ENCODE peak calls at places on chromosomes 11 and 22, in eight cellular contexts. V is tibial nerve, B is transverse colon, K is H1, Y is upper lobe of left lung, Q is stomach, J is ovary, D is A549. F is an unnamed sample. For H3K4me1, the result is how much of the 10 kb centered on the place peaks cover.

GRCh38 chr11:21556936-21557335 is 635.9 kb upstream of the ANO5 start:
- DNase-seq in V (no peak), B (no peak), K (no peak), Y (no peak), Q (no peak), J (no peak), D (no peak), F (no peak)

GRCh38 chr11:77201991-77202841 is 74.2 kb downstream of the MYO7A start:
- DNase-seq in V (no peak), B (peak), K (no peak), Y (peak), Q (peak), J (no peak), D (no peak), F (peak)

GRCh38 chr11:2138436-2139117 is 612 bp downstream of the IGF2 start:
- DNase-seq in V (no peak), B (no peak), K (no peak), Y (no peak), Q (no peak), J (peak), D (no peak), F (no peak)

GRCh38 chr11:97361812-97362378 is 972.1 kb downstream of the JRKL start:
- DNase-seq in V (no peak), B (no peak), K (no peak), Y (no peak), Q (no peak), J (no peak), D (no peak), F (no peak)

GRCh38 chr11:78050964-78051831 is 12.5 kb upstream of the THRSP start:
- DNase-seq in V (no peak), B (no peak), K (no peak), Y (no peak), Q (no peak), J (no peak), D (no peak), F (no peak)

GRCh38 chr11:72712168-72712721 is 38.0 kb upstream of the PDE2A start:
- DNase-seq in V (peak), B (peak), K (no peak), Y (peak), Q (no peak), J (no peak), D (no peak), F (peak)

GRCh38 chr22:36197601-36198146 is 3.9 kb downstream of the APOL4 start:
- DNase-seq in V (peak), B (no peak), K (no peak), Y (no peak), Q (no peak), J (no peak), D (no peak), F (no peak)

GRCh38 chr11:125261471-125262087 is 97.0 kb downstream of the PKNOX2 start:
- DNase-seq in V (no peak), B (no peak), K (no peak), Y (no peak), Q (no peak), J (peak), D (no peak), F (no peak)

GRCh38 chr22:41654322-41654721 is 33.2 kb downstream of the XRCC6 start:
- DNase-seq in V (no peak), B (no peak), K (no peak), Y (no peak), Q (no peak), J (no peak), D (no peak), F (no peak)

GRCh38 chr11:820655-821512 is 2.2 kb downstream of the PNPLA2 start:
- DNase-seq in V (peak), B (peak), K (no peak), Y (peak), Q (peak), J (peak), D (peak), F (peak)

GRCh38 chr11:2790581-2790925 is 90.8 kb upstream of the KCNQ1OT1 start:
- DNase-seq in V (no peak), B (peak), K (peak), Y (peak), Q (peak), J (peak), D (no peak), F (peak)

GRCh38 chr11:100563541-100564280 is 123.4 kb upstream of the ARHGAP42 start:
- DNase-seq in V (no peak), B (no peak), K (no peak), Y (no peak), Q (no peak), J (no peak), D (no peak), F (no peak)

GRCh38 chr11:32143378-32143777 is 52.5 kb downstream of the RCN1 start:
- DNase-seq in V (no peak), B (no peak), K (no peak), Y (no peak), Q (no peak), J (no peak), D (no peak), F (no peak)

GRCh38 chr22:29308791-29309262 is 2.4 kb downstream of the GAS2L1 start:
- DNase-seq in V (no peak), B (peak), K (peak), Y (no peak), Q (no peak), J (peak), D (no peak), F (peak)

GRCh38 chr11:95567685-95568084 is 221.9 kb downstream of the FAM76B start:
- DNase-seq in V (no peak), B (no peak), K (no peak), Y (no peak), Q (no peak), J (no peak), D (no peak), F (no peak)

GRCh38 chr11:126491092-126491491 is 135.6 kb downstream of the ST3GAL4 start:
- DNase-seq in V (no peak), B (no peak), K (no peak), Y (no peak), Q (no peak), J (no peak), D (no peak), F (peak)

GRCh38 chr11:34916810-34917780 is 677 bp downstream of the PDHX start:
- DNase-seq in V (no peak), B (no peak), K (peak), Y (no peak), Q (no peak), J (no peak), D (no peak), F (no peak)

GRCh38 chr22:50523806-50524663 is 1.4 kb downstream of the SCO2 start:
- DNase-seq in V (no peak), B (peak), K (no peak), Y (no peak), Q (no peak), J (no peak), D (no peak), F (peak)

GRCh38 chr11:111627591-111627990 is 25.3 kb downstream of the SIK2 start:
- DNase-seq in V (no peak), B (no peak), K (no peak), Y (no peak), Q (no peak), J (no peak), D (no peak), F (no peak)

GRCh38 chr22:23565288-23565941 is 14.7 kb downstream of the IGLL1 start:
- DNase-seq in V (no peak), B (peak), K (peak), Y (no peak), Q (no peak), J (no peak), D (peak), F (peak)
- TF ChIP-seq CTCF in V (no peak), B (no peak), K (peak), Y (no peak), Q (no peak), J (no peak), D (no peak), F (no peak)

GRCh38 chr11:118001494-118001971 is 15.3 kb downstream of the IL10RA start:
- DNase-seq in V (no peak), B (no peak), K (no peak), Y (no peak), Q (no peak), J (no peak), D (no peak), F (no peak)

GRCh38 chr11:118003456-118003855 is 17.3 kb downstream of the IL10RA start:
- DNase-seq in V (no peak), B (peak), K (no peak), Y (no peak), Q (no peak), J (no peak), D (no peak), F (no peak)

GRCh38 chr11:118002541-118003019 is 16.4 kb downstream of the IL10RA start:
- DNase-seq in V (no peak), B (peak), K (no peak), Y (no peak), Q (no peak), J (peak), D (no peak), F (peak)

GRCh38 chr11:118002010-118002540 is 15.9 kb downstream of the IL10RA start:
- DNase-seq in V (no peak), B (peak), K (no peak), Y (no peak), Q (no peak), J (no peak), D (no peak), F (no peak)

GRCh38 chr11:118003021-118003423 is 16.8 kb downstream of the IL10RA start:
- DNase-seq in V (no peak), B (peak), K (no peak), Y (no peak), Q (no peak), J (no peak), D (no peak), F (no peak)
- H3K4me1 ChIP-seq in V (under half), B (under half), K (under half), Y (under half), Q (under half), J (under half), D (under half), F (under half)

GRCh38 chr11:58006940-58007339 is 16.7 kb upstream of the OR9Q1 start:
- DNase-seq in V (no peak), B (no peak), K (no peak), Y (no peak), Q (no peak), J (no peak), D (no peak), F (no peak)

DNA sequence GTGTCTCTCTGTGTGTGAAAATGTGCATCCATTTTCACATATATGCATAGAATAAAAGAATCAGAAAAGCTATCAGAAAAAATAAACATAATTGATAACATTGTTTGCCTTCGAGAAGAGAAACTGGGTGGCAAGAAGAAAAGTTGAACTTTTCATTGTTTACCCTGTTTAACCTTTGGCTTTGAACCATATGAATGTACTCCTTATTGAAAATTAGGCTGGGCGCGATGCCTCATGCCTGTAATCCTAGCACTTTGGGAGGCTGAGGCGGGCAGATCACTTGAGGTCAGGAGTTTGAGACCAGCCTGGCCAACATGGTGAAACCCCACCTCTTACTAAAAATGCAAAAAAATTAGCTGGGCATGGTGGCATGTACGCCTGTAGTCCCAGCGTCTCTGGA is 11.9 kb upstream of the OR9Q1 start:
- DNase-seq in V (no peak), B (no peak), K (no peak), Y (no peak), Q (no peak), J (no peak), D (no peak), F (peak)
- TF ChIP-seq EP300 in V (no peak), B (no peak), K (no peak), Y (no peak), Q (no peak), J (no peak), D (no peak), F (no peak)

GRCh38 chr11:79950172-79950571 is 509.3 kb upstream of the TENM4 start:
- DNase-seq in V (no peak), B (no peak), K (no peak), Y (no peak), Q (no peak), J (no peak), D (no peak), F (no peak)
- TF ChIP-seq CTCF in V (no peak), B (no peak), K (peak), Y (no peak), Q (no peak), J (no peak), D (no peak), F (no peak)

GRCh38 chr11:67406420-67406968 is 2.6 kb downstream of the TBC1D10C start:
- DNase-seq in V (no peak), B (no peak), K (no peak), Y (no peak), Q (no peak), J (no peak), D (no peak), F (no peak)

GRCh38 chr11:67406969-67407699 is 3.3 kb downstream of the TBC1D10C start:
- DNase-seq in V (no peak), B (no peak), K (no peak), Y (no peak), Q (no peak), J (no peak), D (no peak), F (no peak)

GRCh38 chr11:67405196-67405567 is 1.3 kb downstream of the TBC1D10C start:
- DNase-seq in V (no peak), B (no peak), K (no peak), Y (no peak), Q (no peak), J (no peak), D (no peak), F (no peak)

GRCh38 chr11:67404515-67405195 is 772 bp downstream of the TBC1D10C start:
- DNase-seq in V (no peak), B (no peak), K (no peak), Y (peak), Q (no peak), J (no peak), D (no peak), F (no peak)

DNA sequence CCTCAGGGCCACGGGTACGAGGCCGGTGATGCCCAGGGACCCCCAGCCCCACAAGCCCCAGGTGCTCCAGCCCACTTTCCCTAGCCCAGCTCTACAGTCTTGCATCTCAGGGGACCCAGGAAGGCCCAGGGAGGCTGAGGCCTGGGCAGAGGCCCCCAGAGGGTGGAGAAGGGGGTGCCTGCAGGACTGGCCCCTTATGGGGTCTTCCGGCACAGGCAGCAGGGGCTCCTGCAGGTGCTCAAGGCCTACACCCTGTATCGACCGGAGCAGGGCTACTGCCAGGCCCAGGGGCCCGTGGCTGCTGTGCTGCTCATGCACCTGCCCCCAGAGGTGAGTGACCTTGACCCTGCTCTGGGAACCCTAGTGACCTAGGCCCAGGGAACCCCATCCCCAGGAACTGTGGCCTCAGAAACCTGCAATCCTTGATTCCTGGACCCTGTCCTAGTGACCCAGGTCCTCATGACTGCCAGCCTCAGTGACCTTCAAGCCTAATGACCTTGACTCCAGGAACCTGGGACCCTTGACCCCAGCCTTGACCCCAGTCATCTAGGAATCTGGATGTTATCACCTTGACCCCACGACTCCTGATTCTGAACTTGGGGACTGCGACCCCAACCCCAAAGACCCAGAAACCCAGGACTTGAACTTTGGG is 1.9 kb downstream of the TBC1D10C start:
- DNase-seq in V (no peak), B (no peak), K (no peak), Y (no peak), Q (no peak), J (no peak), D (no peak), F (no peak)
- H3K4me1 ChIP-seq in V (half or more), B (under half), K (under half), Y (half or more), Q (under half), J (under half), D (under half), F (under half)

GRCh38 chr22:38953577-38954413 is 3.6 kb upstream of the APOBEC3A start:
- DNase-seq in V (no peak), B (peak), K (no peak), Y (peak), Q (no peak), J (no peak), D (peak), F (peak)
- TF ChIP-seq EP300 in V (no peak), B (no peak), K (no peak), Y (no peak), Q (no peak), J (no peak), D (no peak), F (no peak)

GRCh38 chr11:128757235-128757711 is 63.4 kb downstream of the FLI1 start:
- DNase-seq in V (peak), B (peak), K (no peak), Y (peak), Q (no peak), J (no peak), D (peak), F (no peak)
- TF ChIP-seq CTCF in V (peak), B (no peak), K (peak), Y (peak), Q (no peak), J (no peak), D (no peak), F (no peak)

GRCh38 chr22:32760396-32760795 is 41.1 kb upstream of the TIMP3 start:
- DNase-seq in V (no peak), B (no peak), K (no peak), Y (no peak), Q (no peak), J (no peak), D (no peak), F (no peak)

GRCh38 chr22:32758866-32759385 is 42.6 kb upstream of the TIMP3 start:
- DNase-seq in V (no peak), B (no peak), K (no peak), Y (no peak), Q (no peak), J (no peak), D (no peak), F (no peak)

GRCh38 chr22:32764330-32765116 is 37.0 kb upstream of the TIMP3 start:
- DNase-seq in V (peak), B (peak), K (no peak), Y (no peak), Q (no peak), J (no peak), D (peak), F (peak)

GRCh38 chr22:32761251-32761903 is 40.1 kb upstream of the TIMP3 start:
- DNase-seq in V (no peak), B (no peak), K (no peak), Y (peak), Q (no peak), J (no peak), D (no peak), F (no peak)

DNA sequence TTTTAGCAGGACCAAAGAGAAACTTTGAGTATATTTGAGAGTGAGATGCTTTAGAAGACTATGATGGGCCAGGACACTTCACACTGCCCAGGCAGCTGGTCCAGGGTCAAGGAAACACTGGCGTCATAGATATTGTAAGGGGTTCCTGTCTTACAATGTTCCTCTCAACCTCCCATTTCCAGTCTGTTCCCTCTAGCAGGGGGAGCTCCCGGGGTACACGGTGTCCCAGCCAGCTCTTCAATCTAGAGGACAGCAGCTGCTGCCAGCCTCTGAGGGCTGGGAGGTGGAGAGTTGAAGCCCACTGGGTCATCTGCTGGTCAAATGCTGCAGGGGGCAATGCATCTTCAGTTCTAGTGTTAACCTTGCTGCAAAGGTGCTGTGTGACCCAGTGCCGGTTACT is 40.7 kb upstream of the TIMP3 start:
- DNase-seq in V (peak), B (peak), K (no peak), Y (peak), Q (no peak), J (no peak), D (no peak), F (no peak)
- H3K4me1 ChIP-seq in V (under half), B (under half), K (under half), Y (under half), Q (under half), J (under half), D (under half), F (under half)

GRCh38 chr22:45631140-45631539 is 40.5 kb upstream of the ATXN10 start:
- DNase-seq in V (no peak), B (no peak), K (peak), Y (no peak), Q (no peak), J (no peak), D (no peak), F (peak)
- TF ChIP-seq EP300 in V (no peak), B (no peak), K (no peak), Y (no peak), Q (no peak), J (no peak), D (no peak), F (no peak)

DNA sequence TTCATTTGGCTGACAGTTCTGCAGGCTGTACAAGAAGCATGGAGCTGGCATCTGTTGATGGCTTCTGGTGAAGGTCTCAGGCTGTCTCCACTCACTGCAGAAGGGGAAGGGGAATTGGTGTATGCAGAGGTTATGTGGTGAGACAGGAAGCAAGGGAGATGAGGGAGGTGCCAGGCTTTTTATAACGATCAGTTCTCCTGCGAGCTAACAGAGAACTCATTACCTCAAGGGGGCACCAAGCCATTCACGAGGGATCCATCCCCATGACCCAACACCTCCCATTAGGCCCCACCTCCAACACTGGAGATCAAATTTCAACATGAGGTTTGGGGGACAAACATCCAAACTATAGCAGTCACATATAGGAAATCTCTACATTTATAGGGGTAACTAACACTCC is 38.7 kb upstream of the E2F8 start:
- DNase-seq in V (no peak), B (no peak), K (peak), Y (no peak), Q (no peak), J (no peak), D (peak), F (no peak)
- TF ChIP-seq CTCF in V (no peak), B (no peak), K (peak), Y (no peak), Q (no peak), J (no peak), D (no peak), F (no peak)